ENCODE peak calls at places on chromosome 12, in four cellular contexts. P is K562, I is H1, N is GM12892. Y is an unnamed sample.

GRCh38 chr12:51351913-51352532 is 5.5 kb upstream of the CELA1 start:
- DNase-seq in P (peak), I (peak), N (no peak), Y (no peak)

GRCh38 chr12:103857164-103857563 is 16.1 kb upstream of the NT5DC3 start:
- DNase-seq in P (no peak), I (no peak), N (no peak), Y (no peak)

GRCh38 chr12:125509195-125509594 is 444.0 kb downstream of the AACS start:
- DNase-seq in P (no peak), I (no peak), N (no peak), Y (no peak)

GRCh38 chr12:123263196-123263817 is 8.3 kb downstream of the CDK2AP1 start:
- DNase-seq in P (no peak), I (no peak), N (no peak), Y (no peak)

GRCh38 chr12:48189331-48190125 is 6.1 kb downstream of the CCDC184 start:
- DNase-seq in P (peak), I (no peak), N (no peak), Y (no peak)

GRCh38 chr12:43425361-43425760 is 126.6 kb downstream of the ADAMTS20 start:
- DNase-seq in P (no peak), I (no peak), N (no peak), Y (no peak)

GRCh38 chr12:103387385-103387784 is 108.4 kb downstream of the C12orf42 start:
- DNase-seq in P (no peak), I (no peak), N (no peak), Y (no peak)

GRCh38 chr12:11553871-11554533 is 95.5 kb upstream of the ETV6 start:
- DNase-seq in P (peak), I (peak), N (peak), Y (peak)

GRCh38 chr12:102682698-102683289 is 202.4 kb upstream of the IGF1 start:
- DNase-seq in P (no peak), I (no peak), N (no peak), Y (no peak)

GRCh38 chr12:115740586-115741155 is 536.8 kb downstream of the MED13L start:
- DNase-seq in P (no peak), I (no peak), N (no peak), Y (no peak)

GRCh38 chr12:1573960-1574862 is 20.2 kb downstream of the FBXL14 start:
- DNase-seq in P (no peak), I (no peak), N (no peak), Y (no peak)

GRCh38 chr12:27291862-27292261 is 40.8 kb upstream of the BMAL2 start:
- DNase-seq in P (no peak), I (no peak), N (no peak), Y (no peak)

GRCh38 chr12:124780752-124781685 is 82.6 kb downstream of the SCARB1 start:
- DNase-seq in P (no peak), I (no peak), N (no peak), Y (no peak)

DNA sequence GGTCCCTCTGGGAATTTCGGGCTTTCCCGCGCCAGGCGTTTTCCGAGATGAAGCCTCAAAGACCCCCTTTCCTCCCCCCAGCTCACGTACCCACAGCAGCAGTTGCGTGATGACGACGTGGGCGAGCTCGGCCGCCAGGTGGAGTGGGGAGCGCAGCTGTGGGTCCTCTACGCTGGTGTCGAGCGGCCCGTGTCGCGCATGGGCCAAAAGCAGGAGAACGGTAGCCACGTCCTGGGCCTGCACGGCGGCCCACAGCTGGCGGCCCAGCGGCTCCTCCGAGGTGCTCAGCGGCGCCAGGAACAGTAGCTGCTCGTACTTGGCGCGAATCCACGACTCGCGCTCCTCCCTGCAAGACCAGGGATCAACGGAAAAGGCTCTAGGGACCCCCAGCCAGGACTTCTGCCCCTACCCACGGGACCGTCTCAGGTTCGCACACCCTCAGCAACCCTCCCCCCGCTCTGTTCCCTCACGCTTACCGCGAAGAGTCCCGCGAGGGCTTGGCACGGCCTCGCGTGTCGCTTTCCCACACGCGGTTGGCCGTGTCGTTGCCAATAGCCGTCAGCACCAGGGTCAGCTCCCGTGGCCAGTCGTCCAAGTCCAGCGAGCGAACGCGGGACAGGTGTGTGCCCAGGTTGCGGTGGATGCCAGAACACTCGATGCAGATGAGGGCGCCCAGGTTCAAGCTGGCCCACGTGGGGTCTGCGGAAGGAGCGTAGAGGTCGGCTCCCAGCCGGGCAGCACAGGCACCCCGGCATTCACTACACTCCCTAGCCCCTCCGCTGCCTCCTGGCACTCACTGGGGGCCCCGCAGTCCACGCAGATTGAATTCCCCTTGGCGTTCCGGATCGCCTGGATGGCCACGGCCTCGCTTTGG is 11.4 kb downstream of the AGAP2 start:
- DNase-seq in P (no peak), I (no peak), N (peak), Y (peak)
- TF ChIP-seq TAF1 in P (no peak), I (no peak), N (no peak), Y (no peak)

DNA sequence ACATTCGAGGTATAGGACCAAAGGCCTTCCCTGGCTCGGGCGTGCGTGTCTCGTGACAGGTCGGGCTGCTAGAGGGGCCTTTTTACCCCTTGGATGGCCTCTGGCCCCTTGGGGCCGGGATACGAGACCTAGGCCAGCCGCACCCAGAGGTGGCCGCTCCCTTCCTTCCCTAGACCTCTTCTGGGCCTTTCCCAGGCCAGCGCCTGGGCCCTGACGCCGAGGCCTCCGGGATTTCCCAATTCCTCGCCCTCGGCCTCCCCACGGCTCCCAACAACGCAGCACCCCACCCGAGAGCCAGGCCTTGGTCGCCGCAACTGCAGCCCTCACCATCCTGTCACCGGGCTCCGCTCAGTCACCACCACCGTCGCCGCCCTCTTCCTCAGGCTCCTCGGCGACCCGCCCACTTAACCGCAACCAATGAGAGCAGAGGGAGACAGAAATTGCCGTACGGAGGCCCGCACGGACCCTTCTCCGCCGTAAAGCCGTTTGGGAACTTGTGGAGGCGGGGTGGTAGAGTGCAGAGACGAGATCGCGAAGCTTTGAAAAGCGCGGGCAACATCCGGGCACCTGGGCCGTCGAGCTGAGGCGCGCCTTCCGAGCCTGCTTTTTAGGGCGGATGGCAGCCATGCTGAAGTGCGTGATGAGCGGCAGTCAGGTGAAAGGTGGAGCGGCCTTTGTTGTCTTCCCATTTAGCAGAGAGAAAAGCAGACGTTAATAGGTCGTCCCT is at the start of the genes RAD9B and VPS29:
- DNase-seq in P (peak), I (peak), N (peak), Y (peak)
- TF ChIP-seq POLR2A in P (peak), I (no peak), N (peak), Y (peak)

GRCh38 chr12:21921436-21921835 is 19.8 kb downstream of the ABCC9 start:
- DNase-seq in P (no peak), I (no peak), N (no peak), Y (no peak)

GRCh38 chr12:21925296-21925913 is 15.8 kb downstream of the ABCC9 start:
- DNase-seq in P (no peak), I (no peak), N (no peak), Y (no peak)
- TF ChIP-seq TAF1 in P (no peak), I (no peak), N (no peak), Y (no peak)

DNA sequence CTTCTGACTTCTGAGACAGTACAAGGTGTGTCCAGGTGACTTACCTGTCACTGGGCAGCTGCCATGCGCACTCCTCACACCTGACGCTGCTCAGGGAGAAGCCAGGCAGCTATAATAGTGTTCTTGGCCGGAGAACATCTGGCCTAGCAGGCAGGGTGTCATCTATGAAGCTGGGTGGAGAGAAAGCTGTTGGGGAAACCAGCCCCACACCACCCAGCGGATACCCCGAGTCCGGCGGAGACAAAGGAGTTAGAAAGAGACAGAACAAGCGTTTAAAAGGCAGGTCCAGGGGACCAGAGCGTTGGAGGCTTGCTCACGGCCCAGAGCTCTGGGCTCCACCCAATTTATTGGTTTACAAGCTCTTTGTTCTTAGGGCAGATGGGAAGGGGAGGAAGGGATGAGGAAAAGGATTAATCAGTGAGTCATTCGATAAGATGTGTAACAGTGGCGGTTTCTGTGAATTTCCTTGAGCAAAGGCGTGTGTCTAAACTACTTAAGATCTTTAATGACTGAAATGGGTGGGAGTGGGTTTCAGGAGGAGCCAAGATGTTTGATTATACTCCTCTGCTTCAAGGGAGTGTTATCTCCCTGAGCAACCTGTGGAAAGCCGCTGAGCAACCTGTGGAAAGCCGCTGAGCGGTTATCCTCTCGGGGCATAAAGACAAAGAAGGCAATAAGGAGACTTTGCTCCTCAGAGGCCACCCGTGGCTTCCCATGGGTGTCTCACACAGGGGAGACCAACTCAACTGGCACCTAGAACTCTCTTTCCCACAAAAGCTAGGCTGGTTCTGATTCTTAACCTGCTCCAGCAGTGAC is at the start of gene GALNT8:
- DNase-seq in P (no peak), I (no peak), N (no peak), Y (no peak)
- TF ChIP-seq POLR2A in P (no peak), I (no peak), N (no peak), Y (no peak)

DNA sequence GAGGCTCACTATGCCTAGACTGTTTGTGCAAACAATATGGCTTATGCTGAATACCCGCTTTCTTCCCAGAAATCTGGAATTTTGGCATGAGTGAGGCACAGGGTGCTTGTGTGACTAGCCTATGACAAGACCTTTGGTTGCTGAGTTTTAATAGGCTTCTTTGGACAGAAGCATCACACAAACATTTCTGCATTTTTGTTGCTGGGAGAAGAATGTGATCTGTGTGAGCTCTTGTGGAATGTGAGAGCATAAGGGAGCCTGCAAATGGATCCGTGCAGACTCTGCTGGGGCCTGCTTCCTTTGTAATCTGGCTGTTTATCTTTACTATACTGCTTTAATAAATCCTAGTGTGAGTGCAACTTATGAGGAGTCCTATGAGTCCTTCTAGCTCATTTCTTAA is 83.0 kb upstream of the ZDHHC17 start:
- DNase-seq in P (no peak), I (no peak), N (no peak), Y (no peak)
- TF ChIP-seq TAF1 in P (no peak), I (no peak), N (no peak), Y (no peak)

Y was measured in GM12891.